ENCODE peak calls at places on chromosomes 1 and 21, in seven cellular contexts. D is Peyer's patch, G is foreskin fibroblast, I is BJ, H is IMR-90, B is prostate gland, F is heart right ventricle. T is an unnamed sample.

GRCh38 chr1:38671221-38671620 is 188.4 kb downstream of the RRAGC start:
- DNase-seq in D (no peak), G (no peak), I (no peak), H (no peak), B (no peak), F (no peak), T (no peak)

GRCh38 chr1:32353886-32354570 is 8.3 kb downstream of the FAM229A start:
- DNase-seq in D (no peak), G (peak), I (no peak), H (peak), B (no peak), F (peak), T (no peak)

GRCh38 chr1:12552951-12553921 is 64.8 kb downstream of the DHRS3 start:
- DNase-seq in D (no peak), G (no peak), I (no peak), H (no peak), B (no peak), F (no peak), T (no peak)

GRCh38 chr1:52180176-52180575 is 38.3 kb downstream of the ZFYVE9 start:
- DNase-seq in D (no peak), G (no peak), I (no peak), H (no peak), B (no peak), F (no peak), T (no peak)

GRCh38 chr1:15172405-15173259 is 19.1 kb downstream of the TMEM51 start:
- DNase-seq in D (no peak), G (no peak), I (no peak), H (peak), B (peak), F (no peak), T (no peak)

GRCh38 chr1:238653693-238654321 is 732.6 kb upstream of the CHRM3 start:
- DNase-seq in D (no peak), G (peak), I (no peak), H (peak), B (no peak), F (no peak), T (no peak)

GRCh38 chr1:7670334-7671145 is 100.6 kb upstream of the VAMP3 start:
- DNase-seq in D (no peak), G (no peak), I (no peak), H (no peak), B (no peak), F (peak), T (no peak)

GRCh38 chr1:177082855-177083741 is 81.4 kb downstream of the ASTN1 start:
- DNase-seq in D (no peak), G (peak), I (peak), H (peak), B (no peak), F (no peak), T (peak)

GRCh38 chr1:226908419-226908818 is 31.7 kb upstream of the COQ8A start:
- DNase-seq in D (no peak), G (no peak), I (no peak), H (no peak), B (no peak), F (no peak), T (no peak)

DNA sequence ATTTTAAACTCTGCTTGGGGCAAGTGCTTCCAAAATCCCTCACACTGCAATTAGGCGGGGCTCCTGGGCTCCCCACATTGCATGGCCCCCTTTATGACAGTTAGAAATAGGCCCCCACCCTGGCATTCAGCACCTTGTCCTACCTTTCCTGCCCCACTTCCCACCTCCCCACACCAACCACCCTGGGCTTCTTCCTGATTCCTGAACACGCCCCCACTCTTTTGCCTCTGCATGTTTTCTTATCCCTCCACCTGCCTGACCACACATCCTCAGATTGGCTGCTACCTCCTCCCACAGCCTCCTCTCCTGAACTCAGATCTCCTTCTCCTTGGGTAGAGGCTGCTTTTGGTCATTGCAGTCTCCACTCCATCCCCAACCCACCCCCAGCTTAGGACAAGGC is 1.5 kb downstream of the MOB3C start:
- DNase-seq in D (no peak), G (no peak), I (no peak), H (no peak), B (no peak), F (no peak), T (no peak)
- H3K4me3 ChIP-seq in D (no peak), G (peak), I (no peak), H (no peak), B (no peak), F (peak), T (no peak)

GRCh38 chr1:186239211-186239610 is 135.8 kb downstream of the TPR start:
- DNase-seq in D (no peak), G (peak), I (no peak), H (no peak), B (no peak), F (no peak), T (no peak)

GRCh38 chr1:186250529-186250928 is 124.5 kb downstream of the TPR start:
- DNase-seq in D (no peak), G (no peak), I (no peak), H (no peak), B (no peak), F (no peak), T (no peak)

GRCh38 chr1:186240436-186240835 is 134.6 kb downstream of the TPR start:
- DNase-seq in D (no peak), G (no peak), I (no peak), H (no peak), B (no peak), F (no peak), T (no peak)

DNA sequence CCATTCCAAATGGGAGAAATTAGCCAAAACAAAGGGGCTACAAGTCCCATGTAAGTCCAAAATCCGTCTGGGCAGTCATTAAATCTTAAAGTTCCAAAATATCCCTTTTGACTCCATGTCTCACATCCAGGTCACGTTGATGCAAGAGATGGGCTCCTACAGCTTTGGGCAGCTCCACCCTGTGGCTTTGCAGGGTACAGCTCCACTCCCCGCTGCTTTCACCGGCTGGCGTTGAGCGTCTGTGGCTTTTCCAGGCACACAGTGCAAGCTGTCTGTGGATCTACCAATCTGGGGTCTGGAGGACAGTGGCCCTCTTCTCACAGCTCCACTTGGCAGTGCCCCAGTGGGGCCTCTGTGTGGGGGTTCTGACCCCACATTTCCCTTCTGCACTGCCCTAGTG is 130.2 kb downstream of the TPR start:
- DNase-seq in D (no peak), G (no peak), I (no peak), H (no peak), B (no peak), F (no peak), T (no peak)
- TF ChIP-seq CTCF in D (no peak), G (peak), I (peak), H (peak), B (no peak), F (no peak), T (no peak)

GRCh38 chr1:157352817-157353408 is 199.4 kb downstream of the FCRL5 start:
- DNase-seq in D (no peak), G (no peak), I (no peak), H (no peak), B (no peak), F (no peak), T (no peak)
- H3K4me3 ChIP-seq in D (no peak), G (no peak), I (no peak), H (no peak), B (no peak), F (no peak), T (no peak)

DNA sequence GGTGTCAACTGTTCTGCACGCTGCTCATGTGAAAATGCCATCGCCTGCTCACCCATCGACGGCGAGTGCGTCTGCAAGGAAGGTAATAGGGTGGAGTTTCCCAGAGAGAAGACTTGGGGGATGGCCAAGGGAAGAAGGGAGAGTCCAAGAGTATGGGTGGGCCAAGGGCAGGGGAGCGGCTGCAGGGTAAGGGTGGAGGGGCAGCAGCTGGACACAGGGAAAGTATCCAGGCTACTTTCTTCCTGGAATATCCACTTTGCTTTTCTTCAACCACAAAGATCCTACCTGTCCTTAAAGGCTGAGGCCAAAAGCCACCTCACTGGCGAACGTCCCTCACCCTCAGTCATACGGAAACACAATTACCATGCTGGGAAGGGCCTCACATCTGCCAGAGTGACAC is 11.5 kb upstream of the LRRC71 start:
- DNase-seq in D (no peak), G (no peak), I (no peak), H (no peak), B (no peak), F (no peak), T (no peak)
- TF ChIP-seq CTCF in D (no peak), G (no peak), I (no peak), H (no peak), B (no peak), F (no peak), T (no peak)

GRCh38 chr1:62082456-62083363 is 111.9 kb upstream of the L1TD1 start:
- DNase-seq in D (peak), G (peak), I (no peak), H (peak), B (peak), F (no peak), T (no peak)
- H3K4me3 ChIP-seq in D (no peak), G (no peak), I (no peak), H (no peak), B (no peak), F (no peak), T (no peak)

GRCh38 chr21:18164483-18164882 is 80.2 kb upstream of the CHODL start:
- DNase-seq in D (no peak), G (no peak), I (no peak), H (no peak), B (no peak), F (no peak), T (no peak)
- TF ChIP-seq CTCF in D (no peak), G (no peak), I (no peak), H (no peak), B (no peak), F (no peak), T (no peak)

DNA sequence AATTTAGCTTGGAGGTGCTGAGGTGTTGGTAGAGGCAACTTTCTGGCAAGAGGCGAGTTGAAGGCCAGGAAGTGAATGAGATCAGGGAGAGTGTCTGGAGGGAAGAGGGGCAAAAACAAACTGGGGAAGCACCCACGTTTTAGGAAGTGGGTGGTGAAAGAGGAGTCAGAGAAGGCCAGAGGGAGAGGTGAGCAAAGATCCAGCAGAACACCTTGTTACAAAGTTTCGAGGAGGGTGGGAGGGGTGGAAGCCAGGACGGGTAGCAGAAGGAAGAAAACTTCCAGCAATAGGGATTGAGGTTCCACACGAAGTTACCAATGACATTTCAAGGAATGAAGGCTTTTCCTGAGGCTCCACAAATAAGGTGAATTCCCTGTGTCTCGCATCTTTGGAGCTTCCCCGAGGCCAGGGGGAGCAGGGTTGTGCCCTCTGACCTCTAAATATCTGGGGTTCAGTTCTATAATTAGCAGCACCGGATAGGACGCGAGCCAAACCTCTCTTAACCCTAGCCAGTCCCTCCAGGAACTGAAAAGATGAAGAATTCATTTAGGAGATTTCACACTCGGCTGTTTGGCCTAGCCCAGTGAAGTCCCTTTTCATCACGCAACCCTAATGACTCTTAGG is 578 bp upstream of the SESN2 start:
- DNase-seq in D (no peak), G (peak), I (no peak), H (no peak), B (no peak), F (no peak), T (no peak)
- H3K4me3 ChIP-seq in D (peak), G (peak), I (peak), H (no peak), B (no peak), F (peak), T (peak)

GRCh38 chr1:205852969-205853368 is 3.0 kb upstream of the PM20D1 start:
- DNase-seq in D (no peak), G (no peak), I (no peak), H (no peak), B (no peak), F (no peak), T (no peak)

GRCh38 chr1:205856433-205856832 is 6.5 kb upstream of the PM20D1 start:
- DNase-seq in D (no peak), G (no peak), I (no peak), H (no peak), B (no peak), F (no peak), T (no peak)

GRCh38 chr1:205861540-205861939 is 11.6 kb upstream of the PM20D1 start:
- DNase-seq in D (no peak), G (no peak), I (no peak), H (no peak), B (no peak), F (no peak), T (no peak)

GRCh38 chr1:205858141-205858961 is 8.4 kb upstream of the PM20D1 start:
- DNase-seq in D (no peak), G (no peak), I (no peak), H (no peak), B (no peak), F (no peak), T (no peak)
- TF ChIP-seq CTCF in D (no peak), G (no peak), I (no peak), H (no peak), B (no peak), F (no peak), T (no peak)

GRCh38 chr1:94538243-94538827 is 3.2 kb downstream of the F3 start:
- DNase-seq in D (no peak), G (no peak), I (no peak), H (no peak), B (no peak), F (no peak), T (no peak)
- H3K4me3 ChIP-seq in D (no peak), G (no peak), I (peak), H (peak), B (peak), F (peak), T (no peak)

DNA sequence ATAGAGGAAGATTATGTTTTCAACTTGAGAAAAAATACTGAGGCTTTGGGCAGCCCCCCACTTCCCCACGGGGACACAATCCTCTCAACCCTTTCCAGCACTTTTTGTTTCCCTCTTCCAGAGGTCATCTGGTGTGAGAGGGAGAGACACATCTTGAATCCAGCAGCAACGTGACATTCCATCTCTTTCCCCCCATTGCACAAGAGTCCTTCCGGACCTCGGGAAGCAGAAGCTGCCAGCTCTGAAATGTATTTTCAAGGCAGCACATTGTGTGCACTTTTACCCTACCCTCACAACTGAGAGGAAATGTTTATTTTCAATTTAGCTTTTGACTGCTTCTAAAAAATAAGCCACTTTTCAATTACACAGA is 43.0 kb upstream of the FMO2 start:
- DNase-seq in D (no peak), G (peak), I (peak), H (peak), B (peak), F (peak), T (no peak)
- TF ChIP-seq CTCF in D (no peak), G (no peak), I (no peak), H (no peak), B (no peak), F (no peak), T (no peak)

T was measured in AG09309.